ENCODE peak calls at places on chromosomes 1 and 21, in four cellular contexts. Y is NB4, E is retinal pigment epithelial cell, P is EL. G is an unnamed sample.

GRCh38 chr1:231836227-231836893 is 209.8 kb downstream of the DISC1 start:
- DNase-seq in Y (no peak), E (no peak), P (no peak), G (no peak)

GRCh38 chr1:192703283-192704206 is 67.6 kb downstream of the RGS13 start:
- DNase-seq in Y (no peak), E (no peak), P (no peak), G (no peak)

GRCh38 chr1:87796521-87796920 is 467.8 kb downstream of the LMO4 start:
- DNase-seq in Y (no peak), E (no peak), P (no peak), G (no peak)

GRCh38 chr1:31368611-31369107 is 4.2 kb downstream of the FABP3 start:
- DNase-seq in Y (no peak), E (no peak), P (no peak), G (no peak)

GRCh38 chr1:221783936-221784335 is 42.0 kb upstream of the DUSP10 start:
- DNase-seq in Y (peak; percentile 12), E (no peak), P (no peak), G (no peak)

GRCh38 chr1:44029911-44030605 is 1.2 kb downstream of the SLC6A9 start:
- DNase-seq in Y (peak; percentile 90), E (no peak), P (peak; percentile 90), G (peak; percentile 96)

GRCh38 chr1:149844096-149844495 is 55.3 kb upstream of the BOLA1 start:
- DNase-seq in Y (peak; percentile 69), E (no peak), P (peak; percentile 63), G (peak; percentile 10)

GRCh38 chr1:30719406-30720270 is 3.7 kb downstream of the MATN1 start:
- DNase-seq in Y (peak; percentile 80), E (no peak), P (peak; percentile 69), G (no peak)

GRCh38 chr1:94117250-94117851 is 3.6 kb downstream of the ABCA4 start:
- DNase-seq in Y (no peak), E (no peak), P (no peak), G (no peak)

GRCh38 chr1:200452850-200453543 is 43.2 kb upstream of the ZNF281 start:
- DNase-seq in Y (no peak), E (no peak), P (no peak), G (no peak)

GRCh38 chr1:214438059-214438458 is 113.3 kb downstream of the PTPN14 start:
- DNase-seq in Y (no peak), E (no peak), P (no peak), G (no peak)

GRCh38 chr1:22841754-22842370 is 130.8 kb downstream of the LACTBL1 start:
- DNase-seq in Y (no peak), E (no peak), P (no peak), G (peak; percentile 55)

GRCh38 chr1:248812736-248813425 is 12.8 kb downstream of the SH3BP5L start:
- DNase-seq in Y (no peak), E (no peak), P (no peak), G (no peak)

GRCh38 chr1:226872455-226872854 is 2.0 kb downstream of the PSEN2 start:
- DNase-seq in Y (no peak), E (no peak), P (no peak), G (no peak)

GRCh38 chr21:29298348-29299045 is at the start of gene BACH1:
- DNase-seq in Y (peak; percentile 93), E (peak; percentile 69), P (peak; percentile 92), G (peak; percentile 99)

GRCh38 chr1:212466913-212467650 is 34.4 kb downstream of the NENF start:
- DNase-seq in Y (no peak), E (no peak), P (no peak), G (no peak)

GRCh38 chr21:45547211-45547900 is 5.1 kb upstream of the SLC19A1 start:
- DNase-seq in Y (no peak), E (no peak), P (no peak), G (no peak)

GRCh38 chr1:201460783-201461182 is 8.2 kb downstream of the PHLDA3 start:
- DNase-seq in Y (no peak), E (no peak), P (no peak), G (no peak)

GRCh38 chr21:36654341-36654740 is 44.6 kb upstream of the SIM2 start:
- DNase-seq in Y (no peak), E (no peak), P (no peak), G (no peak)

GRCh38 chr1:184691719-184692324 is 62.8 kb downstream of the EDEM3 start:
- DNase-seq in Y (peak; percentile 36), E (no peak), P (peak; percentile 59), G (peak; percentile 62)

GRCh38 chr1:180152588-180152987 is 2.1 kb upstream of the QSOX1 start:
- DNase-seq in Y (no peak), E (no peak), P (no peak), G (no peak)

GRCh38 chr21:23160914-23161313 is 2162.7 kb downstream of the NCAM2 start:
- DNase-seq in Y (no peak), E (no peak), P (no peak), G (no peak)

GRCh38 chr1:192489748-192490147 is 85.8 kb upstream of the RGS1 start:
- DNase-seq in Y (peak; percentile 40), E (peak; percentile 79), P (peak; percentile 70), G (peak; percentile 79)

GRCh38 chr1:111734426-111734825 is 4.8 kb downstream of the INKA2 start:
- DNase-seq in Y (no peak), E (no peak), P (no peak), G (no peak)

GRCh38 chr1:208837242-208837641 is 593.1 kb upstream of the PLXNA2 start:
- DNase-seq in Y (no peak), E (no peak), P (no peak), G (no peak)

GRCh38 chr1:94316836-94317789 is 79.7 kb upstream of the ARHGAP29 start:
- DNase-seq in Y (no peak), E (no peak), P (peak; percentile 57), G (no peak)

GRCh38 chr21:28063241-28063640 is 929.4 kb downstream of the LTN1 start:
- DNase-seq in Y (no peak), E (no peak), P (no peak), G (no peak)

GRCh38 chr21:45874716-45875415 is 106.7 kb upstream of the COL6A1 start:
- DNase-seq in Y (peak; percentile 94), E (peak; percentile 91), P (peak; percentile 98), G (peak; percentile 98)

GRCh38 chr1:247332901-247333361 is 1.3 kb upstream of the ZNF496 start:
- DNase-seq in Y (peak; percentile 51), E (peak; percentile 24), P (peak; percentile 37), G (peak; percentile 36)

GRCh38 chr21:44983421-44984206 is 43.8 kb downstream of the SLX9 start:
- DNase-seq in Y (no peak), E (no peak), P (no peak), G (no peak)

GRCh38 chr1:20265243-20265642 is 25.4 kb upstream of the VWA5B1 start:
- DNase-seq in Y (no peak), E (no peak), P (no peak), G (peak; percentile 17)